ENCODE peak calls at places on chromosome 21, in six cellular contexts. One of them, this sample, is unnamed.

GRCh38 chr21:34133802-34134201 is 60.4 kb downstream of the MRPS6 start:
- DNase-seq in right atrium auricular region: no peak
- DNase-seq in ACHN: peak; percentile 8
- DNase-seq in A549: no peak
- DNase-seq in HFFc6: no peak
- DNase-seq in NCI-H2081: no peak
- DNase-seq in this sample: no peak

GRCh38 chr21:40765771-40766170 is 81.2 kb downstream of the DSCAM start:
- DNase-seq in ACHN: no peak
- DNase-seq in NCI-H2081: peak; percentile 3
- DNase-seq in HFFc6: no peak
- DNase-seq in A549: no peak
- DNase-seq in right atrium auricular region: no peak
- DNase-seq in this sample: no peak

GRCh38 chr21:29805110-29805509 is 134.7 kb downstream of the GRIK1 start:
- DNase-seq in A549: no peak
- DNase-seq in NCI-H2081: no peak
- DNase-seq in HFFc6: no peak
- DNase-seq in ACHN: no peak
- DNase-seq in right atrium auricular region: no peak
- DNase-seq in this sample: no peak

GRCh38 chr21:45246014-45246413 is 41.7 kb downstream of the POFUT2 start:
- DNase-seq in right atrium auricular region: no peak
- DNase-seq in ACHN: no peak
- DNase-seq in HFFc6: no peak
- DNase-seq in NCI-H2081: no peak
- DNase-seq in A549: no peak
- DNase-seq in this sample: no peak

GRCh38 chr21:44849616-44850130 is 23.8 kb downstream of the PTTG1IP start:
- DNase-seq in NCI-H2081: no peak
- DNase-seq in A549: no peak
- DNase-seq in HFFc6: no peak
- DNase-seq in ACHN: no peak
- DNase-seq in right atrium auricular region: no peak
- DNase-seq in this sample: no peak

GRCh38 chr21:38295997-38296764 is 39.4 kb downstream of the KCNJ15 start:
- DNase-seq in NCI-H2081: no peak
- DNase-seq in ACHN: no peak
- DNase-seq in HFFc6: peak; percentile 15
- DNase-seq in A549: no peak
- DNase-seq in right atrium auricular region: no peak
- DNase-seq in this sample: no peak

GRCh38 chr21:45102391-45102932 is 28.1 kb downstream of the ADARB1 start:
- DNase-seq in ACHN: peak; percentile 56
- DNase-seq in right atrium auricular region: no peak
- DNase-seq in HFFc6: peak; percentile 70
- DNase-seq in A549: peak; percentile 37
- DNase-seq in NCI-H2081: no peak
- DNase-seq in this sample: peak; percentile 38

GRCh38 chr21:39153373-39153772 is 29.9 kb downstream of the PSMG1 start:
- DNase-seq in ACHN: peak; percentile 9
- DNase-seq in NCI-H2081: no peak
- DNase-seq in HFFc6: no peak
- DNase-seq in A549: no peak
- DNase-seq in right atrium auricular region: no peak
- DNase-seq in this sample: no peak

GRCh38 chr21:35467536-35467935 is 418.4 kb upstream of the RUNX1 start:
- DNase-seq in right atrium auricular region: no peak
- DNase-seq in NCI-H2081: no peak
- DNase-seq in A549: no peak
- DNase-seq in ACHN: no peak
- DNase-seq in HFFc6: peak; percentile 68
- DNase-seq in this sample: no peak

GRCh38 chr21:44958471-44959191 is 18.8 kb downstream of the SLX9 start:
- DNase-seq in HFFc6: no peak
- DNase-seq in A549: no peak
- DNase-seq in right atrium auricular region: peak; percentile 90
- DNase-seq in NCI-H2081: no peak
- DNase-seq in ACHN: no peak
- DNase-seq in this sample: peak; percentile 48

GRCh38 chr21:38460171-38460742 is 38.0 kb downstream of the ERG start:
- DNase-seq in ACHN: no peak
- DNase-seq in A549: no peak
- DNase-seq in NCI-H2081: no peak
- DNase-seq in HFFc6: peak; percentile 62
- DNase-seq in right atrium auricular region: no peak
- DNase-seq in this sample: no peak

GRCh38 chr21:44818636-44819011 is 762 bp upstream of the SUMO3 start:
- DNase-seq in NCI-H2081: no peak
- DNase-seq in A549: no peak
- DNase-seq in HFFc6: no peak
- DNase-seq in right atrium auricular region: no peak
- DNase-seq in ACHN: no peak
- DNase-seq in this sample: no peak

GRCh38 chr21:39537571-39537970 is 75.2 kb upstream of the B3GALT5 start:
- DNase-seq in A549: no peak
- DNase-seq in right atrium auricular region: no peak
- DNase-seq in NCI-H2081: no peak
- DNase-seq in ACHN: no peak
- DNase-seq in HFFc6: no peak
- DNase-seq in this sample: no peak

GRCh38 chr21:46406001-46406400 is 52.7 kb upstream of the DIP2A start:
- DNase-seq in HFFc6: no peak
- DNase-seq in A549: no peak
- DNase-seq in ACHN: no peak
- DNase-seq in NCI-H2081: no peak
- DNase-seq in right atrium auricular region: no peak
- DNase-seq in this sample: no peak

This sample was measured in stomach.